ENCODE peak calls at places on chromosome 1, in five cellular contexts. One of them, this sample, is unnamed.

GRCh38 chr1:90561926-90562325 is 155.2 kb downstream of the BARHL2 start:
- DNase-seq in GM23338: peak; percentile 87
- DNase-seq in PC-9: no peak
- DNase-seq in hepatocyte: no peak
- DNase-seq in IMR-90: no peak
- DNase-seq in this sample: no peak

GRCh38 chr1:233587958-233588799 is 25.7 kb upstream of the KCNK1 start:
- DNase-seq in hepatocyte: no peak
- DNase-seq in GM23338: peak; percentile 59
- DNase-seq in PC-9: no peak
- DNase-seq in IMR-90: no peak
- DNase-seq in this sample: no peak

GRCh38 chr1:224616761-224617409 is 768 bp downstream of the CNIH3 start:
- DNase-seq in hepatocyte: no peak
- DNase-seq in IMR-90: no peak
- DNase-seq in PC-9: no peak
- DNase-seq in GM23338: peak; percentile 49
- DNase-seq in this sample: no peak

GRCh38 chr1:173269490-173270230 is 62.5 kb upstream of the TNFSF4 start:
- DNase-seq in PC-9: peak; percentile 51
- DNase-seq in hepatocyte: no peak
- DNase-seq in IMR-90: peak; percentile 89
- DNase-seq in GM23338: peak; percentile 3
- DNase-seq in this sample: peak; percentile 100

GRCh38 chr1:7768583-7768982 is 2.5 kb upstream of the VAMP3 start:
- DNase-seq in GM23338: no peak
- DNase-seq in IMR-90: no peak
- DNase-seq in hepatocyte: no peak
- DNase-seq in PC-9: no peak
- DNase-seq in this sample: no peak

GRCh38 chr1:178232108-178232507 is 138.2 kb downstream of the RASAL2 start:
- DNase-seq in GM23338: no peak
- DNase-seq in PC-9: no peak
- DNase-seq in IMR-90: no peak
- DNase-seq in hepatocyte: no peak
- DNase-seq in this sample: no peak

GRCh38 chr1:21021311-21021710 is 155.4 kb downstream of the EIF4G3 start:
- DNase-seq in hepatocyte: no peak
- DNase-seq in GM23338: no peak
- DNase-seq in IMR-90: no peak
- DNase-seq in PC-9: no peak
- DNase-seq in this sample: no peak

GRCh38 chr1:29966526-29967045 is 730.3 kb downstream of the PTPRU start:
- DNase-seq in IMR-90: no peak
- DNase-seq in GM23338: no peak
- DNase-seq in PC-9: no peak
- DNase-seq in hepatocyte: no peak
- DNase-seq in this sample: no peak

GRCh38 chr1:233959089-233959488 is 54.6 kb downstream of the SLC35F3 start:
- DNase-seq in hepatocyte: no peak
- DNase-seq in IMR-90: no peak
- DNase-seq in PC-9: no peak
- DNase-seq in GM23338: no peak
- DNase-seq in this sample: no peak

GRCh38 chr1:98493469-98493868 is 168.1 kb upstream of the SNX7 start:
- DNase-seq in hepatocyte: no peak
- DNase-seq in PC-9: no peak
- DNase-seq in IMR-90: no peak
- DNase-seq in GM23338: no peak
- DNase-seq in this sample: peak; percentile 50

GRCh38 chr1:9850442-9851162 is 26.8 kb upstream of the CLSTN1 start:
- DNase-seq in PC-9: no peak
- DNase-seq in hepatocyte: no peak
- DNase-seq in IMR-90: no peak
- DNase-seq in GM23338: peak; percentile 48
- DNase-seq in this sample: no peak

GRCh38 chr1:168726311-168726710 is 2.7 kb downstream of the DPT start:
- DNase-seq in GM23338: no peak
- DNase-seq in PC-9: no peak
- DNase-seq in hepatocyte: no peak
- DNase-seq in IMR-90: no peak
- DNase-seq in this sample: no peak

GRCh38 chr1:238492271-238492670 is 601.5 kb upstream of the ZP4 start:
- DNase-seq in PC-9: no peak
- DNase-seq in GM23338: peak; percentile 11
- DNase-seq in IMR-90: no peak
- DNase-seq in hepatocyte: no peak
- DNase-seq in this sample: no peak

GRCh38 chr1:230271396-230272035 is 154.6 kb downstream of the PGBD5 start:
- DNase-seq in hepatocyte: no peak
- DNase-seq in IMR-90: no peak
- DNase-seq in GM23338: no peak
- DNase-seq in PC-9: no peak
- DNase-seq in this sample: no peak

GRCh38 chr1:113541108-113541507 is 150.8 kb downstream of the MAGI3 start:
- DNase-seq in hepatocyte: no peak
- DNase-seq in IMR-90: no peak
- DNase-seq in GM23338: no peak
- DNase-seq in PC-9: no peak
- DNase-seq in this sample: no peak

GRCh38 chr1:27366113-27366410 is 699 bp downstream of the MAP3K6 start:
- DNase-seq in PC-9: peak; percentile 81
- DNase-seq in IMR-90: peak; percentile 49
- DNase-seq in GM23338: peak; percentile 89
- DNase-seq in hepatocyte: peak; percentile 87
- DNase-seq in this sample: peak; percentile 67

GRCh38 chr1:31335007-31335406 is 37.9 kb downstream of the FABP3 start:
- DNase-seq in hepatocyte: peak; percentile 44
- DNase-seq in GM23338: peak; percentile 65
- DNase-seq in IMR-90: peak; percentile 46
- DNase-seq in PC-9: no peak
- DNase-seq in this sample: peak; percentile 71

GRCh38 chr1:234893725-234894630 is 234.7 kb downstream of the TOMM20 start:
- DNase-seq in GM23338: no peak
- DNase-seq in PC-9: no peak
- DNase-seq in hepatocyte: no peak
- DNase-seq in IMR-90: peak; percentile 80
- DNase-seq in this sample: peak; percentile 70

GRCh38 chr1:48916121-48917069 is 139.7 kb upstream of the BEND5 start:
- DNase-seq in PC-9: no peak
- DNase-seq in hepatocyte: peak; percentile 70
- DNase-seq in IMR-90: peak; percentile 2
- DNase-seq in GM23338: peak; percentile 84
- DNase-seq in this sample: peak; percentile 78

GRCh38 chr1:211734791-211735190 is 59.4 kb upstream of the NEK2 start:
- DNase-seq in IMR-90: no peak
- DNase-seq in PC-9: no peak
- DNase-seq in GM23338: no peak
- DNase-seq in hepatocyte: no peak
- DNase-seq in this sample: peak; percentile 27

GRCh38 chr1:3164671-3165070 is 95.7 kb downstream of the PRDM16 start:
- DNase-seq in PC-9: no peak
- DNase-seq in IMR-90: no peak
- DNase-seq in hepatocyte: no peak
- DNase-seq in GM23338: no peak
- DNase-seq in this sample: no peak

GRCh38 chr1:154869351-154870116 is 547 bp downstream of the KCNN3 start:
- DNase-seq in GM23338: no peak
- DNase-seq in IMR-90: peak; percentile 38
- DNase-seq in PC-9: no peak
- DNase-seq in hepatocyte: peak; percentile 45
- DNase-seq in this sample: no peak

GRCh38 chr1:197928849-197929336 is 11.7 kb downstream of the LHX9 start:
- DNase-seq in GM23338: peak; percentile 61
- DNase-seq in PC-9: no peak
- DNase-seq in IMR-90: no peak
- DNase-seq in hepatocyte: no peak
- DNase-seq in this sample: no peak

GRCh38 chr1:53680868-53681267 is 58.1 kb downstream of the GLIS1 start:
- DNase-seq in GM23338: no peak
- DNase-seq in PC-9: no peak
- DNase-seq in hepatocyte: no peak
- DNase-seq in IMR-90: no peak
- DNase-seq in this sample: no peak

GRCh38 chr1:184563308-184563707 is 176.5 kb downstream of the C1orf21 start:
- DNase-seq in hepatocyte: peak; percentile 26
- DNase-seq in GM23338: no peak
- DNase-seq in PC-9: no peak
- DNase-seq in IMR-90: peak; percentile 40
- DNase-seq in this sample: peak; percentile 47

GRCh38 chr1:212587304-212588136 is 21.0 kb upstream of the ATF3 start:
- DNase-seq in PC-9: no peak
- DNase-seq in IMR-90: peak; percentile 95
- DNase-seq in GM23338: no peak
- DNase-seq in hepatocyte: no peak
- DNase-seq in this sample: no peak

GRCh38 chr1:238664139-238664538 is 722.2 kb upstream of the CHRM3 start:
- DNase-seq in GM23338: no peak
- DNase-seq in PC-9: no peak
- DNase-seq in IMR-90: no peak
- DNase-seq in hepatocyte: no peak
- DNase-seq in this sample: no peak

GRCh38 chr1:52482326-52483004 is 70.4 kb downstream of the TUT4 start:
- DNase-seq in GM23338: no peak
- DNase-seq in hepatocyte: no peak
- DNase-seq in IMR-90: no peak
- DNase-seq in PC-9: no peak
- DNase-seq in this sample: no peak

GRCh38 chr1:74502432-74502831 is 10.0 kb downstream of the LRRC53 start:
- DNase-seq in hepatocyte: peak; percentile 78
- DNase-seq in IMR-90: peak; percentile 48
- DNase-seq in PC-9: no peak
- DNase-seq in GM23338: peak; percentile 85
- DNase-seq in this sample: peak; percentile 61

GRCh38 chr1:212118167-212118871 is 82.8 kb downstream of the DTL start:
- DNase-seq in PC-9: no peak
- DNase-seq in hepatocyte: peak; percentile 25
- DNase-seq in IMR-90: peak; percentile 56
- DNase-seq in GM23338: no peak
- DNase-seq in this sample: no peak

GRCh38 chr1:195530961-195531360 is 1077.3 kb downstream of the KCNT2 start:
- DNase-seq in PC-9: no peak
- DNase-seq in IMR-90: peak; percentile 36
- DNase-seq in hepatocyte: no peak
- DNase-seq in GM23338: no peak
- DNase-seq in this sample: no peak

GRCh38 chr1:62941780-62942179 is 157.8 kb downstream of the ATG4C start:
- DNase-seq in PC-9: no peak
- DNase-seq in GM23338: no peak
- DNase-seq in hepatocyte: no peak
- DNase-seq in IMR-90: no peak
- DNase-seq in this sample: no peak

GRCh38 chr1:68600049-68600661 is 103.3 kb upstream of the DEPDC1 start:
- DNase-seq in hepatocyte: no peak
- DNase-seq in PC-9: peak; percentile 8
- DNase-seq in GM23338: peak; percentile 85
- DNase-seq in IMR-90: peak; percentile 6
- DNase-seq in this sample: peak; percentile 53
- H3K4me3 ChIP-seq in hepatocyte: no peak overlapping the region
- H3K4me3 ChIP-seq in PC-9: peak overlapping the region; percentile 40
- H3K4me3 ChIP-seq in GM23338: no peak overlapping the region
- H3K4me3 ChIP-seq in IMR-90: no peak overlapping the region
- H3K4me3 ChIP-seq in this sample: no peak overlapping the region

DNA sequence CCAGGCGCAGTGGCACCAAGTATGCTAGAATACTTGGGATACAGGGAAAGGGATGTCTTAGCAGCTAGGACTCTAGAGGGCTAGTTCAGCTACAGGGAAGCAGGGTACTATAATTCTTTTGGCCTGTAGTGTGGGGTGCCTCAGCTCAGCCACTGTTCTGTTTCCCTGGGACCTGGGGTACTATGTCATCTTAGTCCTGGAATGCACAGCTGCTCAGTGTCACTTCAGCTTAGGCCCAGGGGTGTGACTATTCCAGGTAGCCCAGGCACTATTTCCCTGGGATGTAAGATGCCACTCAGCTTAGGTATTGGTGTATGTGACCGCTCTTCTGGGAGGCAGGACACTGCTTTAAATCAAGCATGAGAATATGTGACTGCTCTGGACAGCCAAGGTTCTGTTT is 34.1 kb downstream of the RGSL1 start:
- DNase-seq in hepatocyte: no peak
- DNase-seq in PC-9: no peak
- DNase-seq in GM23338: no peak
- DNase-seq in IMR-90: no peak
- DNase-seq in this sample: no peak
- H2AFZ ChIP-seq in hepatocyte: no peak overlapping the region
- H2AFZ ChIP-seq in PC-9: no peak overlapping the region
- H2AFZ ChIP-seq in GM23338: peak overlapping the region; percentile 39
- H2AFZ ChIP-seq in IMR-90: no peak overlapping the region
- H2AFZ ChIP-seq in this sample: no peak overlapping the region

GRCh38 chr1:146036241-146036989 is 14.9 kb upstream of the HJV start:
- DNase-seq in GM23338: no peak
- DNase-seq in hepatocyte: no peak
- DNase-seq in PC-9: no peak
- DNase-seq in IMR-90: no peak
- DNase-seq in this sample: no peak
- H3K4me3 ChIP-seq in GM23338: peak overlapping the region; percentile 84
- H3K4me3 ChIP-seq in hepatocyte: peak overlapping the region; percentile 14
- H3K4me3 ChIP-seq in PC-9: peak overlapping the region; percentile 74
- H3K4me3 ChIP-seq in IMR-90: peak overlapping the region; percentile 46
- H3K4me3 ChIP-seq in this sample: peak overlapping the region; percentile 79

GRCh38 chr1:85463666-85464496 is 1.1 kb downstream of the DDAH1 start:
- DNase-seq in PC-9: no peak
- DNase-seq in IMR-90: no peak
- DNase-seq in hepatocyte: no peak
- DNase-seq in GM23338: peak; percentile 31
- DNase-seq in this sample: no peak
- H2AFZ ChIP-seq in PC-9: peak overlapping the region; percentile 90
- H2AFZ ChIP-seq in IMR-90: peak overlapping the region; percentile 95
- H2AFZ ChIP-seq in hepatocyte: peak overlapping the region; percentile 91
- H2AFZ ChIP-seq in GM23338: peak overlapping the region; percentile 92
- H2AFZ ChIP-seq in this sample: peak overlapping the region; percentile 89

GRCh38 chr1:226739696-226740065 is 599 bp upstream of the ITPKB start:
- DNase-seq in hepatocyte: no peak
- DNase-seq in PC-9: no peak
- DNase-seq in GM23338: no peak
- DNase-seq in IMR-90: no peak
- DNase-seq in this sample: no peak
- H3K4me3 ChIP-seq in hepatocyte: no peak overlapping the region
- H3K4me3 ChIP-seq in PC-9: peak overlapping the region; percentile 92
- H3K4me3 ChIP-seq in GM23338: peak overlapping the region; percentile 90
- H3K4me3 ChIP-seq in IMR-90: no peak overlapping the region
- H3K4me3 ChIP-seq in this sample: peak overlapping the region; percentile 81

This sample was measured in PC-3.